ENCODE peak calls at places on chromosome 13, in eight cellular contexts. I is cardiac septum; V is HCEC 1CT; M is Panc1; C is stimulated activated CD4-positive, alpha-beta T cell treated with anti-CD3 and anti-CD28 coated beads, Interleukin-1b, Interleukin-23, amount 100 ng/mL, for 48 hours; U is suprapubic skin; J is activated naive CD4-positive, alpha-beta T cell; O is foreskin fibroblast. F is an unnamed sample.

GRCh38 chr13:45300190-45300985 is 40.6 kb downstream of the TPT1 start:
- DNase-seq in I (no peak), V (no peak), M (no peak), C (no peak), U (no peak), J (no peak), O (no peak), F (no peak)

GRCh38 chr13:106533940-106534843 is 1.3 kb downstream of the EFNB2 start:
- DNase-seq in I (peak), V (no peak), M (no peak), C (peak), U (no peak), J (no peak), O (peak), F (peak)

GRCh38 chr13:71922191-71922590 is 55.2 kb upstream of the DACH1 start:
- DNase-seq in I (no peak), V (no peak), M (no peak), C (no peak), U (no peak), J (no peak), O (peak), F (peak)

GRCh38 chr13:101523732-101524131 is 71.3 kb downstream of the ITGBL1 start:
- DNase-seq in I (no peak), V (peak), M (no peak), C (no peak), U (no peak), J (no peak), O (peak), F (no peak)

GRCh38 chr13:53775807-53776206 is 747.2 kb downstream of the OLFM4 start:
- DNase-seq in I (no peak), V (no peak), M (no peak), C (no peak), U (no peak), J (no peak), O (no peak), F (no peak)

GRCh38 chr13:110394371-110394841 is 87.3 kb downstream of the COL4A2 start:
- DNase-seq in I (no peak), V (peak), M (no peak), C (no peak), U (no peak), J (no peak), O (no peak), F (no peak)

GRCh38 chr13:76928456-76928855 is 19.9 kb upstream of the ACOD1 start:
- DNase-seq in I (no peak), V (peak), M (no peak), C (peak), U (no peak), J (no peak), O (peak), F (no peak)

GRCh38 chr13:48567521-48568331 is 34.8 kb upstream of the RCBTB2 start:
- DNase-seq in I (no peak), V (peak), M (no peak), C (no peak), U (no peak), J (no peak), O (peak), F (no peak)

GRCh38 chr13:98570929-98571372 is 6.0 kb downstream of the STK24 start:
- DNase-seq in I (no peak), V (no peak), M (no peak), C (peak), U (no peak), J (no peak), O (no peak), F (no peak)

GRCh38 chr13:102944821-102945220 is 99.0 kb downstream of the ERCC5 start:
- DNase-seq in I (no peak), V (no peak), M (no peak), C (no peak), U (no peak), J (no peak), O (no peak), F (no peak)

GRCh38 chr13:71867101-71867814 is at the start of gene DACH1:
- DNase-seq in I (no peak), V (peak), M (no peak), C (no peak), U (peak), J (no peak), O (peak), F (peak)

GRCh38 chr13:103510007-103510406 is 443.8 kb upstream of the SLC10A2 start:
- DNase-seq in I (no peak), V (no peak), M (no peak), C (no peak), U (no peak), J (no peak), O (no peak), F (no peak)

GRCh38 chr13:37290691-37291090 is 185.2 kb upstream of the CSNK1A1L start:
- DNase-seq in I (no peak), V (no peak), M (no peak), C (no peak), U (no peak), J (no peak), O (no peak), F (no peak)

GRCh38 chr13:93244141-93244917 is 17.7 kb downstream of the GPC6 start:
- DNase-seq in I (no peak), V (peak), M (no peak), C (no peak), U (no peak), J (no peak), O (peak), F (no peak)

GRCh38 chr13:45162194-45162593 is 38.7 kb downstream of the KCTD4 start:
- DNase-seq in I (no peak), V (peak), M (no peak), C (no peak), U (no peak), J (no peak), O (peak), F (no peak)

GRCh38 chr13:95420501-95420900 is 119.2 kb upstream of the ABCC4 start:
- DNase-seq in I (no peak), V (no peak), M (no peak), C (no peak), U (no peak), J (no peak), O (no peak), F (no peak)

GRCh38 chr13:27607125-27607524 is 13.2 kb downstream of the LNX2 start:
- DNase-seq in I (no peak), V (peak), M (no peak), C (no peak), U (no peak), J (no peak), O (peak), F (peak)

GRCh38 chr13:43129511-43130130 is 106.2 kb downstream of the DNAJC15 start:
- DNase-seq in I (no peak), V (no peak), M (no peak), C (no peak), U (no peak), J (no peak), O (no peak), F (no peak)

GRCh38 chr13:52412128-52412527 is 6.2 kb upstream of the THSD1 start:
- DNase-seq in I (no peak), V (no peak), M (no peak), C (no peak), U (no peak), J (no peak), O (no peak), F (no peak)

GRCh38 chr13:110407021-110407420 is 99.9 kb downstream of the COL4A2 start:
- DNase-seq in I (no peak), V (no peak), M (no peak), C (no peak), U (no peak), J (no peak), O (no peak), F (no peak)

GRCh38 chr13:113654175-113654560 is 3.8 kb downstream of the ATP4B start:
- DNase-seq in I (peak), V (no peak), M (no peak), C (no peak), U (peak), J (no peak), O (no peak), F (no peak)

GRCh38 chr13:104809483-104809882 is 1726.0 kb downstream of the EFNB2 start:
- DNase-seq in I (no peak), V (no peak), M (no peak), C (no peak), U (no peak), J (no peak), O (peak), F (no peak)

GRCh38 chr13:29964181-29964845 is 113.9 kb upstream of the UBL3 start:
- DNase-seq in I (no peak), V (no peak), M (no peak), C (no peak), U (no peak), J (no peak), O (no peak), F (no peak)

GRCh38 chr13:57409121-57409520 is 222.4 kb upstream of the PCDH17 start:
- DNase-seq in I (no peak), V (no peak), M (no peak), C (no peak), U (no peak), J (no peak), O (no peak), F (no peak)

GRCh38 chr13:50267917-50268316 is 252.7 kb downstream of the KCNRG start:
- DNase-seq in I (no peak), V (no peak), M (no peak), C (no peak), U (no peak), J (no peak), O (no peak), F (no peak)

GRCh38 chr13:39038569-39038898 is 278 bp downstream of the NHLRC3 start:
- DNase-seq in I (no peak), V (no peak), M (no peak), C (peak), U (no peak), J (no peak), O (peak), F (peak)

GRCh38 chr13:93416943-93417342 is 190.3 kb downstream of the GPC6 start:
- DNase-seq in I (no peak), V (no peak), M (no peak), C (no peak), U (no peak), J (no peak), O (peak), F (no peak)

GRCh38 chr13:41678320-41678719 is 221.0 kb downstream of the RGCC start:
- DNase-seq in I (no peak), V (peak), M (no peak), C (no peak), U (no peak), J (no peak), O (peak), F (no peak)

GRCh38 chr13:51932231-51932630 is 70.5 kb downstream of the CCDC70 start:
- DNase-seq in I (no peak), V (no peak), M (no peak), C (no peak), U (no peak), J (no peak), O (no peak), F (no peak)

GRCh38 chr13:110882972-110883371 is 31.9 kb downstream of the ANKRD10 start:
- DNase-seq in I (no peak), V (no peak), M (no peak), C (no peak), U (no peak), J (no peak), O (peak), F (no peak)

GRCh38 chr13:109427695-109428094 is 358.7 kb downstream of the IRS2 start:
- DNase-seq in I (no peak), V (no peak), M (no peak), C (no peak), U (no peak), J (no peak), O (no peak), F (no peak)

GRCh38 chr13:45718063-45718462 is 15.9 kb downstream of the CBY2 start:
- DNase-seq in I (no peak), V (peak), M (no peak), C (no peak), U (no peak), J (no peak), O (peak), F (peak)

GRCh38 chr13:102724923-102725322 is 30.1 kb upstream of the METTL21C start:
- DNase-seq in I (no peak), V (peak), M (no peak), C (no peak), U (no peak), J (no peak), O (peak), F (peak)

GRCh38 chr13:32969516-32969941 is 46.7 kb upstream of the KL start:
- DNase-seq in I (no peak), V (peak), M (no peak), C (no peak), U (no peak), J (no peak), O (peak), F (no peak)

GRCh38 chr13:81686877-81687276 is 1346.0 kb upstream of the SPRY2 start:
- DNase-seq in I (no peak), V (no peak), M (no peak), C (no peak), U (no peak), J (no peak), O (peak), F (no peak)

GRCh38 chr13:51874651-51875050 is 12.9 kb downstream of the CCDC70 start:
- DNase-seq in I (no peak), V (no peak), M (no peak), C (no peak), U (no peak), J (no peak), O (no peak), F (no peak)

GRCh38 chr13:71540098-71540497 is 326.9 kb downstream of the DACH1 start:
- DNase-seq in I (no peak), V (no peak), M (no peak), C (no peak), U (no peak), J (no peak), O (no peak), F (no peak)

GRCh38 chr13:86002921-86003488 is 203.8 kb upstream of the SLITRK6 start:
- DNase-seq in I (no peak), V (no peak), M (no peak), C (no peak), U (no peak), J (no peak), O (no peak), F (no peak)

GRCh38 chr13:40352807-40353562 is 313.5 kb downstream of the FOXO1 start:
- DNase-seq in I (no peak), V (no peak), M (no peak), C (no peak), U (peak), J (no peak), O (peak), F (no peak)